ENCODE peak calls at places on chromosomes 11 and 22, in ten cellular contexts. One of them, this sample, is unnamed.

GRCh38 chr11:2517016-2517385 is 72.2 kb downstream of the KCNQ1 start:
- DNase-seq in GM23338: no peak
- DNase-seq in stomach: no peak
- DNase-seq in H1: no peak
- DNase-seq in HL-60: no peak
- DNase-seq in sigmoid colon: peak; percentile 57
- DNase-seq in spleen: peak; percentile 53
- DNase-seq in esophagus muscularis mucosa: no peak
- DNase-seq in HCT116: no peak
- DNase-seq in breast epithelium: peak; percentile 4
- DNase-seq in this sample: no peak

GRCh38 chr11:128481135-128481534 is 106.2 kb downstream of the ETS1 start:
- DNase-seq in sigmoid colon: no peak
- DNase-seq in GM23338: no peak
- DNase-seq in breast epithelium: no peak
- DNase-seq in spleen: no peak
- DNase-seq in esophagus muscularis mucosa: no peak
- DNase-seq in H1: no peak
- DNase-seq in HCT116: no peak
- DNase-seq in HL-60: no peak
- DNase-seq in stomach: no peak
- DNase-seq in this sample: no peak

GRCh38 chr11:130897262-130898182 is 18.8 kb downstream of the SNX19 start:
- DNase-seq in HL-60: no peak
- DNase-seq in sigmoid colon: peak; percentile 96
- DNase-seq in spleen: no peak
- DNase-seq in esophagus muscularis mucosa: peak; percentile 93
- DNase-seq in GM23338: no peak
- DNase-seq in stomach: peak; percentile 50
- DNase-seq in breast epithelium: peak; percentile 87
- DNase-seq in H1: no peak
- DNase-seq in HCT116: no peak
- DNase-seq in this sample: no peak

GRCh38 chr11:61820174-61820573 is 3.4 kb upstream of the FADS1 start:
- DNase-seq in sigmoid colon: no peak
- DNase-seq in breast epithelium: no peak
- DNase-seq in H1: no peak
- DNase-seq in GM23338: no peak
- DNase-seq in spleen: no peak
- DNase-seq in HL-60: no peak
- DNase-seq in stomach: no peak
- DNase-seq in HCT116: no peak
- DNase-seq in esophagus muscularis mucosa: no peak
- DNase-seq in this sample: no peak

GRCh38 chr11:25876456-25876965 is 455.4 kb upstream of the ANO3 start:
- DNase-seq in esophagus muscularis mucosa: no peak
- DNase-seq in HCT116: no peak
- DNase-seq in spleen: no peak
- DNase-seq in stomach: no peak
- DNase-seq in H1: no peak
- DNase-seq in breast epithelium: no peak
- DNase-seq in GM23338: peak; percentile 47
- DNase-seq in sigmoid colon: no peak
- DNase-seq in HL-60: no peak
- DNase-seq in this sample: no peak

GRCh38 chr11:111923351-111923788 is 4.7 kb downstream of the C11orf52 start:
- DNase-seq in H1: no peak
- DNase-seq in sigmoid colon: peak; percentile 59
- DNase-seq in breast epithelium: no peak
- DNase-seq in esophagus muscularis mucosa: peak; percentile 78
- DNase-seq in GM23338: no peak
- DNase-seq in HCT116: no peak
- DNase-seq in spleen: no peak
- DNase-seq in HL-60: no peak
- DNase-seq in stomach: no peak
- DNase-seq in this sample: no peak

GRCh38 chr11:2534131-2534956 is 89.5 kb downstream of the KCNQ1 start:
- DNase-seq in HCT116: peak; percentile 53
- DNase-seq in esophagus muscularis mucosa: no peak
- DNase-seq in sigmoid colon: peak; percentile 66
- DNase-seq in H1: no peak
- DNase-seq in spleen: peak; percentile 74
- DNase-seq in HL-60: peak; percentile 70
- DNase-seq in GM23338: peak; percentile 47
- DNase-seq in breast epithelium: no peak
- DNase-seq in stomach: no peak
- DNase-seq in this sample: no peak

GRCh38 chr11:34086554-34087278 is 18.7 kb upstream of the NAT10 start:
- DNase-seq in sigmoid colon: no peak
- DNase-seq in H1: no peak
- DNase-seq in breast epithelium: no peak
- DNase-seq in HCT116: no peak
- DNase-seq in HL-60: no peak
- DNase-seq in spleen: no peak
- DNase-seq in GM23338: no peak
- DNase-seq in esophagus muscularis mucosa: no peak
- DNase-seq in stomach: no peak
- DNase-seq in this sample: no peak

GRCh38 chr11:86447763-86448480 is 73.2 kb downstream of the CCDC81 start:
- DNase-seq in H1: no peak
- DNase-seq in stomach: no peak
- DNase-seq in sigmoid colon: no peak
- DNase-seq in HL-60: peak; percentile 56
- DNase-seq in esophagus muscularis mucosa: no peak
- DNase-seq in GM23338: no peak
- DNase-seq in breast epithelium: no peak
- DNase-seq in HCT116: no peak
- DNase-seq in spleen: no peak
- DNase-seq in this sample: no peak

GRCh38 chr11:86446163-86446923 is 71.7 kb downstream of the CCDC81 start:
- DNase-seq in H1: no peak
- DNase-seq in esophagus muscularis mucosa: peak; percentile 90
- DNase-seq in sigmoid colon: no peak
- DNase-seq in spleen: no peak
- DNase-seq in HCT116: no peak
- DNase-seq in breast epithelium: no peak
- DNase-seq in HL-60: no peak
- DNase-seq in GM23338: no peak
- DNase-seq in stomach: no peak
- DNase-seq in this sample: no peak

GRCh38 chr11:86453290-86454030 is 78.8 kb downstream of the CCDC81 start:
- DNase-seq in H1: no peak
- DNase-seq in esophagus muscularis mucosa: peak; percentile 26
- DNase-seq in spleen: no peak
- DNase-seq in sigmoid colon: no peak
- DNase-seq in breast epithelium: no peak
- DNase-seq in HL-60: no peak
- DNase-seq in HCT116: no peak
- DNase-seq in GM23338: peak; percentile 26
- DNase-seq in stomach: no peak
- DNase-seq in this sample: no peak

GRCh38 chr11:86446924-86447285 is 72.2 kb downstream of the CCDC81 start:
- DNase-seq in GM23338: no peak
- DNase-seq in sigmoid colon: no peak
- DNase-seq in H1: no peak
- DNase-seq in HL-60: no peak
- DNase-seq in esophagus muscularis mucosa: no peak
- DNase-seq in HCT116: no peak
- DNase-seq in breast epithelium: no peak
- DNase-seq in spleen: no peak
- DNase-seq in stomach: no peak
- DNase-seq in this sample: no peak

GRCh38 chr11:86449993-86450629 is 75.4 kb downstream of the CCDC81 start:
- DNase-seq in HL-60: no peak
- DNase-seq in H1: no peak
- DNase-seq in breast epithelium: no peak
- DNase-seq in spleen: no peak
- DNase-seq in HCT116: no peak
- DNase-seq in GM23338: no peak
- DNase-seq in esophagus muscularis mucosa: peak; percentile 89
- DNase-seq in stomach: no peak
- DNase-seq in sigmoid colon: no peak
- DNase-seq in this sample: no peak
- TF ChIP-seq POLR2AphosphoS5 in HL-60: no peak
- TF ChIP-seq POLR2AphosphoS5 in H1: no peak
- TF ChIP-seq POLR2AphosphoS5 in breast epithelium: no peak
- TF ChIP-seq POLR2AphosphoS5 in spleen: no peak
- TF ChIP-seq POLR2AphosphoS5 in HCT116: no peak
- TF ChIP-seq POLR2AphosphoS5 in GM23338: no peak
- TF ChIP-seq POLR2AphosphoS5 in esophagus muscularis mucosa: no peak
- TF ChIP-seq POLR2AphosphoS5 in stomach: no peak
- TF ChIP-seq POLR2AphosphoS5 in sigmoid colon: no peak
- TF ChIP-seq POLR2AphosphoS5 in this sample: no peak

GRCh38 chr11:12287374-12288211 is 89.8 kb upstream of the PARVA start:
- DNase-seq in HCT116: peak; percentile 78
- DNase-seq in stomach: peak; percentile 26
- DNase-seq in esophagus muscularis mucosa: peak; percentile 91
- DNase-seq in GM23338: peak; percentile 80
- DNase-seq in sigmoid colon: peak; percentile 93
- DNase-seq in H1: peak; percentile 57
- DNase-seq in spleen: no peak
- DNase-seq in breast epithelium: no peak
- DNase-seq in HL-60: no peak
- DNase-seq in this sample: peak; percentile 83

GRCh38 chr11:12286606-12287005 is 90.8 kb upstream of the PARVA start:
- DNase-seq in HL-60: no peak
- DNase-seq in H1: no peak
- DNase-seq in spleen: no peak
- DNase-seq in breast epithelium: no peak
- DNase-seq in stomach: peak; percentile 14
- DNase-seq in esophagus muscularis mucosa: no peak
- DNase-seq in HCT116: no peak
- DNase-seq in sigmoid colon: no peak
- DNase-seq in GM23338: no peak
- DNase-seq in this sample: no peak

GRCh38 chr11:12285811-12286222 is 91.6 kb upstream of the PARVA start:
- DNase-seq in HL-60: no peak
- DNase-seq in HCT116: no peak
- DNase-seq in esophagus muscularis mucosa: no peak
- DNase-seq in sigmoid colon: no peak
- DNase-seq in H1: no peak
- DNase-seq in GM23338: no peak
- DNase-seq in spleen: no peak
- DNase-seq in breast epithelium: no peak
- DNase-seq in stomach: peak; percentile 20
- DNase-seq in this sample: no peak

GRCh38 chr11:12288212-12288933 is 89.0 kb upstream of the PARVA start:
- DNase-seq in spleen: no peak
- DNase-seq in esophagus muscularis mucosa: peak; percentile 93
- DNase-seq in H1: peak; percentile 82
- DNase-seq in HL-60: peak; percentile 51
- DNase-seq in stomach: peak; percentile 75
- DNase-seq in GM23338: peak; percentile 96
- DNase-seq in breast epithelium: peak; percentile 58
- DNase-seq in sigmoid colon: peak; percentile 94
- DNase-seq in HCT116: peak; percentile 71
- DNase-seq in this sample: peak; percentile 55

DNA sequence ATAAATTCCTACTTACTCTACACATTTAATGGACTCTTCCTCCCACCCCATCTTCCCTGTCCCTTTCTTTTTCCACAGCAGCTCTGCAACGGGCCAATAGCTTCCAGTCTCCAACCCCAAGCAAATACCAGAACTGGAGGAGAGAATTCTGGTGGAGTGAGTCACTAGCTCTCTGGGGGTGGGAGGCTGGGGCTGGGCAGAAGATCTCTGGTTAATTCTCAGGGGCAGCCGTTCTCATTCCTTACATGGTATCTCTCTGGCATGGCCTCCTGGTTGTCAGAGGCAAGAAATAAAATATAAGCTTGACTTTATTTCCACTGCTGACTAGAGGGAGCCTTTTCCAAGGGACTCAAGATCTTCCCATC is 90.4 kb upstream of the PARVA start:
- DNase-seq in HCT116: peak; percentile 47
- DNase-seq in breast epithelium: no peak
- DNase-seq in sigmoid colon: peak; percentile 87
- DNase-seq in stomach: peak; percentile 24
- DNase-seq in spleen: no peak
- DNase-seq in esophagus muscularis mucosa: peak; percentile 91
- DNase-seq in H1: no peak
- DNase-seq in GM23338: no peak
- DNase-seq in HL-60: no peak
- DNase-seq in this sample: peak; percentile 47
- H3K4me3 ChIP-seq in HCT116: peak overlapping the region; percentile 50
- H3K4me3 ChIP-seq in breast epithelium: no peak overlapping the region
- H3K4me3 ChIP-seq in sigmoid colon: no peak overlapping the region
- H3K4me3 ChIP-seq in stomach: no peak overlapping the region
- H3K4me3 ChIP-seq in spleen: no peak overlapping the region
- H3K4me3 ChIP-seq in esophagus muscularis mucosa: no peak overlapping the region
- H3K4me3 ChIP-seq in H1: no peak overlapping the region
- H3K4me3 ChIP-seq in GM23338: no peak overlapping the region
- H3K4me3 ChIP-seq in HL-60: no peak overlapping the region
- H3K4me3 ChIP-seq in this sample: no peak overlapping the region

GRCh38 chr11:115926090-115926489 is 421.9 kb upstream of the CADM1 start:
- DNase-seq in HCT116: no peak
- DNase-seq in HL-60: no peak
- DNase-seq in sigmoid colon: no peak
- DNase-seq in breast epithelium: no peak
- DNase-seq in GM23338: no peak
- DNase-seq in esophagus muscularis mucosa: no peak
- DNase-seq in spleen: no peak
- DNase-seq in H1: no peak
- DNase-seq in stomach: no peak
- DNase-seq in this sample: no peak

GRCh38 chr11:115926601-115927000 is 422.4 kb upstream of the CADM1 start:
- DNase-seq in HCT116: no peak
- DNase-seq in sigmoid colon: no peak
- DNase-seq in HL-60: no peak
- DNase-seq in breast epithelium: no peak
- DNase-seq in H1: no peak
- DNase-seq in stomach: no peak
- DNase-seq in esophagus muscularis mucosa: no peak
- DNase-seq in GM23338: no peak
- DNase-seq in spleen: no peak
- DNase-seq in this sample: no peak

GRCh38 chr11:115925568-115925904 is 421.3 kb upstream of the CADM1 start:
- DNase-seq in esophagus muscularis mucosa: no peak
- DNase-seq in H1: no peak
- DNase-seq in stomach: no peak
- DNase-seq in HCT116: no peak
- DNase-seq in spleen: no peak
- DNase-seq in sigmoid colon: no peak
- DNase-seq in GM23338: no peak
- DNase-seq in HL-60: no peak
- DNase-seq in breast epithelium: no peak
- DNase-seq in this sample: no peak

GRCh38 chr11:115927823-115928329 is 423.7 kb upstream of the CADM1 start:
- DNase-seq in sigmoid colon: no peak
- DNase-seq in stomach: no peak
- DNase-seq in spleen: no peak
- DNase-seq in esophagus muscularis mucosa: no peak
- DNase-seq in H1: no peak
- DNase-seq in HCT116: no peak
- DNase-seq in breast epithelium: no peak
- DNase-seq in HL-60: no peak
- DNase-seq in GM23338: no peak
- DNase-seq in this sample: no peak

DNA sequence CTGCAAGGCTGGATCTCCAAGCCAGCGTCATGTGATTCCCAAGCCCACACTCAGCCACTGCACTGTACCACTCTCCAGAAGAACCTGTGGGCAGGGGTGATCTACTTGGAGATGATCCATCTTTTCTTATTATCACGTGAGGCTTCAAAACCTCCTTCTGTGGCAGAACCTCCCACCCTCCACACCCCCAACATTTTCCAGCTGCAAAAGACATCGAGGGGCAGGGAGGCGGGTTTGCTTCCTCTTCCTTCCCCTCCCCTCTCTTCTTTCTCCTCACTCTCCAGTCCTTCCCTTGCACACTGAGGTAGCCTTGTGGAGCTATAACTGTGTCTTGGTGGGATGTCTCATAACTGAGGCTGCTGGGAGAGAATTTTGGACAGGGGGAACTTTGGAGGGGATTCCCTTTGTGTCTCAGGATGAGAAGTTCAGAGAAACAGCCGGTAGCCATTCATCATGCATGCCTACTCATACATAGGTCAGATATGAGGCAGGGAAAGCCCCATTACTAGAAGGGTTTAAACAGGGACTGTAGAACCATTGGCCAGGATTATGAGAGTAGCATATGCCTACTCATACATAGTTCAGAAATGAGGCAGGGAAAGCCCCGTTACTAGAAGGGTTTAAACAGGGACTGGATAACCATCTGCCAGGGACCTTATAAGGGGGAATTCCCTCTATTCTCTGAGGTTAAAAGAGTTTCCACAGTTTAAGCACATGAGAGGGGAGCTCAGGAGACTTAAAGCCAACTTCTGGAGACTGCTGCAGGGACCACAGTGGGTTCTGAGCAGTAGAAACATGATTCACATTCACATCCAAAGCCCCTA is 420.7 kb upstream of the CADM1 start:
- DNase-seq in HCT116: no peak
- DNase-seq in breast epithelium: no peak
- DNase-seq in sigmoid colon: no peak
- DNase-seq in stomach: no peak
- DNase-seq in GM23338: no peak
- DNase-seq in HL-60: no peak
- DNase-seq in H1: no peak
- DNase-seq in spleen: no peak
- DNase-seq in esophagus muscularis mucosa: no peak
- DNase-seq in this sample: no peak
- TF ChIP-seq POLR2AphosphoS5 in HCT116: no peak
- TF ChIP-seq POLR2AphosphoS5 in breast epithelium: no peak
- TF ChIP-seq POLR2AphosphoS5 in sigmoid colon: no peak
- TF ChIP-seq POLR2AphosphoS5 in stomach: no peak
- TF ChIP-seq POLR2AphosphoS5 in GM23338: no peak
- TF ChIP-seq POLR2AphosphoS5 in HL-60: no peak
- TF ChIP-seq POLR2AphosphoS5 in H1: no peak
- TF ChIP-seq POLR2AphosphoS5 in spleen: no peak
- TF ChIP-seq POLR2AphosphoS5 in esophagus muscularis mucosa: no peak
- TF ChIP-seq POLR2AphosphoS5 in this sample: no peak

DNA sequence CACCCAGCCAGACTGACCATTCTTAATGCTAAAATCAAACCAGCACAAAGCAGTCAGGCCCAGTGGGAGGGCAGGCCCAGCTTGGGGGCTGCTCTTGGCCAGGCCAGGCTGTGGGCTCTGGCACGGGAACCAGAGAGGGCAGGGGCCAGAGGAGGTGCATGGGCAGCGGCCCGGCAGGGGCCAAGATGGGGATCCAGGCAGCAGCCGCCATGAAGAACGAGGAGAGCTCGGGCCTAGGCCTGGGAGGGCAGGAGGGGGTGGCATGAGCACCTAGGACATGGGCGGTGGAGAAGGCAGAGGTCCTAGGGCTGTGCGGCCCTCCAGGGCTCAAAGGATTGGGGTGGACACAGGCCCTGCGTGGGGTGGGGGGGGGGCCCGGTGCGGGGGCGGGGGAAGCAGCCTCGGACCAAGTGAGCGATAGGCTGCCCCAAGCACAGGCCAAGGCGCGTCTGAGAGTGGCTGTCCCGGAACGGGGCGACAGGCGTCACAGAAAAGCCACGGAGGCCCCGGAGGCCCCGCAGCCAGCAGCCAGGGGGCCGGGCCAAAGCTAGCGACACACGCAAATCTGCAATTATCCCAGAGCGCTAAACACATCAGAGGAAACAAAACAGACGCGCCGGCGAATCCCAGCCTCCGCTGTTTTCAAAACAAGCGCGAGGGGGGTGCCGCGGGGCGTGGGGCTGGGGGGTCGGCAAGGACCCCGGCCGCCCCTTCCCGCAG is 8.3 kb downstream of the PLXNB2 start:
- DNase-seq in breast epithelium: no peak
- DNase-seq in H1: no peak
- DNase-seq in stomach: peak; percentile 58
- DNase-seq in HL-60: no peak
- DNase-seq in esophagus muscularis mucosa: no peak
- DNase-seq in sigmoid colon: no peak
- DNase-seq in spleen: no peak
- DNase-seq in GM23338: peak; percentile 60
- DNase-seq in HCT116: no peak
- DNase-seq in this sample: no peak
- H3K4me3 ChIP-seq in breast epithelium: peak overlapping the region; percentile 32
- H3K4me3 ChIP-seq in H1: no peak overlapping the region
- H3K4me3 ChIP-seq in stomach: peak overlapping the region; percentile 56
- H3K4me3 ChIP-seq in HL-60: no peak overlapping the region
- H3K4me3 ChIP-seq in esophagus muscularis mucosa: peak overlapping the region; percentile 42
- H3K4me3 ChIP-seq in sigmoid colon: peak overlapping the region; percentile 35
- H3K4me3 ChIP-seq in spleen: peak overlapping the region; percentile 38
- H3K4me3 ChIP-seq in GM23338: peak overlapping the region; percentile 60
- H3K4me3 ChIP-seq in HCT116: peak overlapping the region; percentile 64
- H3K4me3 ChIP-seq in this sample: peak overlapping the region; percentile 30